ENCODE peak calls at places on chromosomes 12 and 14, in four cellular contexts. F is IMR-90, J is cardiac muscle cell, E is aorta. I is an unnamed sample. For H3K36me3, the result is how much of the 10 kb centered on the place peaks cover.

GRCh38 chr12:52063986-52064649 is 5.7 kb upstream of the ATG101 start:
- DNase-seq in F (peak), J (no peak), E (peak), I (no peak)

GRCh38 chr12:7146228-7146627 is 16.1 kb downstream of the CLSTN3 start:
- DNase-seq in F (no peak), J (no peak), E (no peak), I (no peak)

GRCh38 chr14:93023039-93023438 is 92.7 kb downstream of the ITPK1 start:
- DNase-seq in F (no peak), J (no peak), E (no peak), I (no peak)

GRCh38 chr14:23185046-23185445 is 1.6 kb upstream of the SLC7A8 start:
- DNase-seq in F (peak), J (no peak), E (no peak), I (peak)

GRCh38 chr12:132827763-132828703 is 636 bp downstream of the GOLGA3 start:
- DNase-seq in F (peak), J (peak), E (no peak), I (no peak)

GRCh38 chr14:61456720-61457119 is 135.3 kb downstream of the PRKCH start:
- DNase-seq in F (peak), J (peak), E (peak), I (no peak)

GRCh38 chr12:75889214-75889613 is 142.4 kb downstream of the PHLDA1 start:
- DNase-seq in F (no peak), J (no peak), E (no peak), I (no peak)

GRCh38 chr12:93376436-93377251 is 1.1 kb upstream of the NUDT4 start:
- DNase-seq in F (peak), J (peak), E (no peak), I (peak)

GRCh38 chr12:115660211-115660805 is 617.2 kb downstream of the MED13L start:
- DNase-seq in F (no peak), J (no peak), E (no peak), I (no peak)

GRCh38 chr12:105025890-105026289 is 39.8 kb downstream of the NOPCHAP1 start:
- DNase-seq in F (peak), J (no peak), E (no peak), I (no peak)

GRCh38 chr14:60229614-60230013 is 19.4 kb upstream of the PPM1A start:
- DNase-seq in F (no peak), J (no peak), E (no peak), I (no peak)

GRCh38 chr12:125148316-125148715 is 83.1 kb downstream of the AACS start:
- DNase-seq in F (no peak), J (no peak), E (no peak), I (no peak)

GRCh38 chr12:117006333-117006732 is 92.9 kb downstream of the TESC start:
- DNase-seq in F (no peak), J (no peak), E (no peak), I (no peak)

GRCh38 chr12:25497021-25497420 is 56.1 kb downstream of the LMNTD1 start:
- DNase-seq in F (no peak), J (no peak), E (no peak), I (no peak)

GRCh38 chr14:95508377-95508776 is 8.1 kb downstream of the SYNE3 start:
- DNase-seq in F (no peak), J (no peak), E (no peak), I (no peak)

GRCh38 chr12:18320036-18320617 is 58.8 kb downstream of the PIK3C2G start:
- DNase-seq in F (peak), J (peak), E (no peak), I (no peak)

GRCh38 chr12:120169946-120170345 is 24.6 kb downstream of the GCN1 start:
- DNase-seq in F (no peak), J (no peak), E (no peak), I (no peak)

GRCh38 chr12:68287106-68287505 is 33.7 kb upstream of the IL22 start:
- DNase-seq in F (no peak), J (no peak), E (no peak), I (no peak)

GRCh38 chr12:95424271-95424994 is 49.5 kb upstream of the METAP2 start:
- DNase-seq in F (no peak), J (no peak), E (no peak), I (no peak)

GRCh38 chr14:59422069-59422881 is 42.9 kb downstream of the GPR135 start:
- DNase-seq in F (no peak), J (peak), E (no peak), I (no peak)

GRCh38 chr12:2244013-2244861 is 191.4 kb downstream of the CACNA1C start:
- DNase-seq in F (peak), J (peak), E (peak), I (no peak)

DNA sequence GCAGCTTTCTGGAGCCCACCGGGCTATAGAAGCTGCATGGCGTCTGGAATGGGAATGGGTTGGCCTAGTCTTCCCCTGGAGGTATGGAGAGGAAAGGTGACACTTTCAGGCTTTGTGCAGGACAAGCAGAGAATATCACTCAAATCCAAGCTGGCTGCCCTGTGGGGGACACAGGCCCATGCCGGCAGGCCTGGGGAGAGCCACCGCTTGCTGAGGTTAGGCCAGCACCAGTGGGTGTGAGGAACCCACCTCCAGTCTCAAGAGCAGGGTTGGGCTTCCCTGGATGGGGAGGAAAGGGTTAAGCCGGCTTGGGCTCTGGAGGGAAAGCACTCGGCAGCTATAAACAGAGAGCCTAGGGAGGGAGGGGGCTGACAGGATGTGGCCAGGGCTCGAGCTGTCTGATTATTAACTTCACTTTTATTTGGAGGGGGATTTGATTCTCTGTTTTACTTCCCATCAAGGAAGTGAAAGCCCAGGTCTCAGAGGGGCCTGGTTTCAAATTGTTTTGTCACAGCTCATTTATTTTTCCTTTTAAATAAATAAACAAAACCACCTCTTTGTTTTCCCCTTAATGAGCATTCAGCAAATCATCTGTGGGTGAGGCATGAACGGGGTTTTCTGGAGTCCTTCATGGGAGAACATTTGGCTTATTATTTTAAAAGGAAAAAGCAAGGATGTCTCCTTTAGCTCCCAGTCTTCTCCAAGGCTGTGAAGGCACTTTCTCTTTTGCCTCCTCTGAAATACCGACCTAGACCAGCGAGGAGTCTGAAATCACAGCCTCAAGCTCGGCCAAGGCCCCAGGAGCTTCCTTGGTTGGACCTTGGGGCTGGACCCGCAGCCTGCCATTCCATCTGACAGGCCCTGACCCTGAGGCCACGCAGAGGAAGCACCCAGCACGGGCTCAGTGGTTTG is 21.8 kb upstream of the ZFP36L1 start:
- DNase-seq in F (peak), J (peak), E (no peak), I (no peak)
- H3K4me3 ChIP-seq in F (peak), J (peak), E (no peak), I (peak)

DNA sequence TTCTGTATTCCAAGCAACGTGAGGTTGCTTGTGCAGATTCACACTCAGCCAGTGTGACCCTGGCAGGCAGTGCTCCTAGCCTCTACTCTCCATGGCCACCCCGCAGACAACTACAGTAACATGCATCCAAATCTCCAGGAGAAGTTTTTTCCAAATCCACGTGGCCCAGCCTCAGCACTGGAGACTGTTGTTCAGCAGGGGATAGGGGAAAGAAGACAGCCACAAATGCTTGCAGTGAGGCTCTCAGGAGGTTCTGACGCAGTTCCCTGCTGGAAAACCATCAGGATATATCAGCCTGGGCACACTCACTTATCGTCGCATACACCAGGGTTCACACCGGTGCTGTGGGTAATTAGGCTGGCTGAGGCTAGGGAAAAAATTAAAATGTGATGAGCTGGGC is 16.2 kb downstream of the IQSEC3 start:
- DNase-seq in F (no peak), J (no peak), E (no peak), I (no peak)
- H3K36me3 ChIP-seq in F (under half), J (under half), E (under half), I (under half)

GRCh38 chr14:25484194-25484593 is 434.2 kb upstream of the STXBP6 start:
- DNase-seq in F (no peak), J (no peak), E (no peak), I (no peak)
- H3K4me3 ChIP-seq in F (no peak), J (no peak), E (no peak), I (no peak)

GRCh38 chr12:113240395-113240794 is 19.1 kb downstream of the TPCN1 start:
- DNase-seq in F (no peak), J (no peak), E (no peak), I (no peak)
- H3K36me3 ChIP-seq in F (under half), J (under half), E (under half), I (under half)

DNA sequence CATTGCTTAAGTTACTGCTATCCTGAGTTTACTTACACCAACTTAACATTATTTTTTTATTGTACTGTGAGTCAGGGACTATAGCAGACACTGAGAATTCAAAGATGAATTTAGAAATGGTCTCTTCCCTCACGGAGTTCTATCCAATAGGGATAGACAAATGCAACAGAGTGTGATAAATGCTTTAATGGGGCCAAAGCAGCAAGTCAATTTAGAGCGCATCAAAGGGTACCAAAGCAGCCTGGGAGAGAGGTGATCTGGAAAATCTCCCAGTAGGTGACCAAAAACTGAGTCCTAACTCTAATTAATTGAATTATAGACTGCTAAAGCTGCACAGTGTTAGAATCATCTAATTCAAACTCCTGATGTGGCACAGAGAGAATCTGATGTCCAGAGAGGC is 2.7 kb downstream of the LIN7A start:
- DNase-seq in F (no peak), J (no peak), E (no peak), I (no peak)
- H3K4me3 ChIP-seq in F (no peak), J (no peak), E (no peak), I (peak)

I was measured in SK-N-MC.